ENCODE peak calls at places on chromosomes 2 and 18, in four cellular contexts. G, Y, L and Z are unnamed samples.
A peak's percentile ranks its signal among the peaks of the same experiment; 100 is the strongest.

GRCh38 chr2:127305985-127306585 is 12.1 kb upstream of the ERCC3 start:
- DNase-seq in G (no peak), Y (no peak), L (no peak), Z (no peak)

GRCh38 chr2:173205375-173205774 is 129.7 kb downstream of the MAP3K20 start:
- DNase-seq in G (no peak), Y (no peak), L (no peak), Z (no peak)

GRCh38 chr2:55856936-55857335 is 66.6 kb downstream of the EFEMP1 start:
- DNase-seq in G (no peak), Y (no peak), L (no peak), Z (no peak)

GRCh38 chr18:53838796-53839195 is 385.7 kb downstream of the MBD2 start:
- DNase-seq in G (no peak), Y (no peak), L (no peak), Z (no peak)

GRCh38 chr2:240856151-240856980 is 12.3 kb upstream of the AGXT start:
- DNase-seq in G (no peak), Y (peak; percentile 79), L (peak; percentile 87), Z (no peak)

GRCh38 chr18:54382733-54383252 is 25.1 kb downstream of the C18orf54 start:
- DNase-seq in G (no peak), Y (no peak), L (no peak), Z (no peak)

GRCh38 chr2:119190726-119191125 is 32.2 kb upstream of the C1QL2 start:
- DNase-seq in G (no peak), Y (no peak), L (no peak), Z (no peak)

GRCh38 chr2:216665240-216665639 is 30.1 kb downstream of the IGFBP5 start:
- DNase-seq in G (peak; percentile 47), Y (no peak), L (no peak), Z (no peak)

GRCh38 chr18:1014951-1015627 is 110.4 kb downstream of the ADCYAP1 start:
- DNase-seq in G (no peak), Y (no peak), L (no peak), Z (no peak)

GRCh38 chr2:43519711-43520221 is 76.1 kb downstream of the THADA start:
- DNase-seq in G (no peak), Y (no peak), L (no peak), Z (no peak)

GRCh38 chr2:137173514-137173913 is 408.2 kb downstream of the THSD7B start:
- DNase-seq in G (no peak), Y (no peak), L (peak; percentile 14), Z (peak; percentile 58)

GRCh38 chr18:23664674-23665073 is 2.0 kb upstream of the ANKRD29 start:
- DNase-seq in G (no peak), Y (no peak), L (no peak), Z (no peak)
- TF ChIP-seq TCF12 in G (no peak), Y (no peak), L (no peak), Z (no peak)

GRCh38 chr18:79589601-79590091 is 90.0 kb upstream of the CTDP1 start:
- DNase-seq in G (no peak), Y (no peak), L (no peak), Z (no peak)

GRCh38 chr18:79591040-79591308 is 88.6 kb upstream of the CTDP1 start:
- DNase-seq in G (no peak), Y (no peak), L (no peak), Z (no peak)

GRCh38 chr18:79588131-79588635 is 91.4 kb upstream of the CTDP1 start:
- DNase-seq in G (no peak), Y (peak; percentile 48), L (no peak), Z (no peak)

GRCh38 chr18:79588636-79589481 is 90.7 kb upstream of the CTDP1 start:
- DNase-seq in G (no peak), Y (peak; percentile 59), L (peak; percentile 47), Z (no peak)

GRCh38 chr18:79590191-79591039 is 89.2 kb upstream of the CTDP1 start:
- DNase-seq in G (no peak), Y (no peak), L (no peak), Z (no peak)
- TF ChIP-seq TCF12 in G (no peak), Y (no peak), L (no peak), Z (no peak)

GRCh38 chr2:147096671-147097070 is 748.2 kb upstream of the ACVR2A start:
- DNase-seq in G (no peak), Y (no peak), L (no peak), Z (no peak)
- TF ChIP-seq TCF12 in G (no peak), Y (no peak), L (no peak), Z (no peak)

DNA sequence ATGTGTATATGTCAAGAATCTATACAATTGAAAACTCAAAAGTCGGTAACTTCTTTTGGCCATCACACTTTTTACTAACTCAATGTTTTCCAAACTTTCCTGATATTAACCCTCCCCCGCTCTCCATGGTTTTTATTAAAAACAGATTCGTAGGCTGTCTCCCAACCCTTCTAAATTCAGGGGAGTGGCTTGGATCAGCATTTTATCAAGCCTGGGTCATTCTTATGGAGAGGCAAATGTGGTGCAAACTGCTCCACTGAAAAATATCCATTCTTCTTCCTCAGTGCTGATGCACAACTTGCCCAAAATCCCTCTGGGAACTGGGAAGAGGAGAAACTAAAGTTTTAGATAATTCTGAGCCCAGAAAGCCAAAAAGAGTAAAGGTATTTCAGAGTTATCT is 134.2 kb downstream of the RIF1 start:
- DNase-seq in G (no peak), Y (no peak), L (no peak), Z (no peak)
- TF ChIP-seq TCF12 in G (no peak), Y (no peak), L (no peak), Z (no peak)

DNA sequence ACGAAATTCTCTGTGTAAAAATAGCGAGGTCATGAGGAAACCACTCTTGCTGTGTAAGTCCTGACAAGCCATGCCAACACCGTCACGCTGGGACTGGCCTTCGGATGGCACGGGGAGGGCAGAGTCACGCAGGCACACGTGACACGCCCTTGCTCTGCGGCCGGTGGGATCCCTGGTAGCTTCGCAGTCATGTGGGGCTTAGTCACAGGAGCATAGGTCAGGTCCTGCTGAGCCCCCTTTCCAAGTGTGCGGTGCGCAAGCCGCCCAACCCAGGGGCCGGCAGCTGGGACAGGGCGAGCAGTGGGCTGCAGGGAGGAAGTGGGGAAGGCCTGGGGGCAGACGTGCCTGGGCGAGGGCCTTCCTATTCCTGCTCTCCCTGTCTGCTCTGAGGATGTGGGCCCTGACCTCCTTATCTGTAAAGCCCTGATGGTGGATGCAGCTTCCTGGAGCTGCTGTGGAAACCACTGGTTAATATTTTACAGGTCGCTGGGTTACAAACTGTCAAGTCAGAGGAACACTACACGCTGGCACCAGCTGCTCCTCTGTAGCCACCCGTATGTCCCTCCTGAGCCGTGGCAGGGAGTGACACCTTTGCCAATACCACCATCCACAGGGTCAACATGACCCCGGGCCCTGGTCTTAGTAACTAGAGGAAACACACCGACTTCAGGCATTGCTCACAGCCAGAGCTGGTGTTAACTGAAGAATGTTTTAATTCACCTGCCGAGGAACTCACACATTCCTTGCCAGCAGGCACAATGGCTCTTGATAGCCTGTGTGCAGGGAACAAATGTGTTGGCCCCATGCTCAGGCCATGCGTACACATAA is 17.8 kb downstream of the MBP start:
- DNase-seq in G (no peak), Y (peak; percentile 43), L (peak; percentile 93), Z (no peak)
- TF ChIP-seq TCF12 in G (no peak), Y (no peak), L (peak; percentile 65), Z (no peak)

GRCh38 chr2:73004466-73004865 is 67.0 kb downstream of the SFXN5 start:
- DNase-seq in G (no peak), Y (peak; percentile 45), L (no peak), Z (no peak)

GRCh38 chr2:73008261-73009159 is 63.0 kb downstream of the SFXN5 start:
- DNase-seq in G (no peak), Y (peak; percentile 38), L (no peak), Z (no peak)

GRCh38 chr2:73006969-73007710 is 64.4 kb downstream of the SFXN5 start:
- DNase-seq in G (no peak), Y (peak; percentile 31), L (no peak), Z (no peak)

GRCh38 chr2:73003027-73003426 is 68.5 kb downstream of the SFXN5 start:
- DNase-seq in G (no peak), Y (peak; percentile 20), L (no peak), Z (no peak)

DNA sequence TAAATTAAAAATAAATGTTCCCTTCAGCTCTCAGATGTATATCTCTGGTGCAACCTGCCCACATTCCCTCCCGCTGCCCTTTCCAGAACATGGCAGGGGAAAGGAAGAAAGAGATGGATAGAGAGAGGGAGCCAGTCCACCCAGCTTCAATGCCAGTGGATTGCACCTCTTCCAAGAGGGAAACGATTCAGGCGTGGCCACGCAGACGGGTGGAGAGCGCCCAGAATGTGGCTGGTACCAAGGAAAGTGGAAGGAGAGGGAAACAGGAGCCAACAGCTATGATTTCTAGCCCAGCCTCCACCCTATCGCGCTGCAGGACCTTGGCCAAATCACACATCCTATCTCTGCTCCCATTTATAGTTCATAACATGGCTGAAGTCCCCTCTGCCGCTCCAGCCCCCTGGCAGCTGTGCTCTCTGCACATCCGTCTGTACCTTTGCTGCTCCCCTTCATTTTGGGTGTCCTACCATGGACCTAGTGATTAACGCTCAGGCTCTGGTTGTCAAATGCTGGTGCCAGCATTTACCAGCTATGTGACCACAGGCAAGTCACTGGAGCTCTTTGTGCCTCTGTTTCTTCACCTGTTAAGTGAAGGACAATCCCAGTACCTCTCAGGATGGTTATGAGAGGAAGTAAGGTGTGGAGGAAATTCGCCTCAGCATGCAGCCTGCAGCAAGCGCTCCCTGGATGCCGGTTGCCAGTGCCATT is 66.5 kb downstream of the SFXN5 start:
- DNase-seq in G (no peak), Y (peak; percentile 40), L (no peak), Z (no peak)
- TF ChIP-seq TCF12 in G (no peak), Y (no peak), L (no peak), Z (no peak)

DNA sequence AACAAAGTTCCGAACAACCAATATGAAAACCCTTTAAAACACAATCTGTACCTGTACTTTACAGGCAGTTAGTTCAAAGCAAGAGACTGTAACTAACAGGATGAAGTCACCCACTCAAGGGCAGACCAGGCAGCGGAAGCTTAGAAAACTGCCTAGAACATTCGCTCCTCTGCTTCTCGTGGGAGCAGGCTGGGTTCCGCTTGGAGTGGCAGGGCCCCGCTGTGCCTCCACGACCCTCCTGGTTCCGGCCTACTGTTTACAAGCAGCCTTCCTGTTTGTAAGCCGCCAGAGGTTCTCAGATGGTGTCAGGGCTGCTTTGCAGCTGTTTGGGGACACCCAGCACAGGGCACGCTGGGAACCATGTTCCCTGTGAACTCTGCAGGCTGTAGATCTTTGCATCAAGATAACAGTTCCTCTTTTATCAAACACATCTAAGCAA is 31.3 kb downstream of the CIB4 start:
- DNase-seq in G (no peak), Y (peak; percentile 44), L (no peak), Z (no peak)
- TF ChIP-seq TCF12 in G (no peak), Y (no peak), L (no peak), Z (no peak)

DNA sequence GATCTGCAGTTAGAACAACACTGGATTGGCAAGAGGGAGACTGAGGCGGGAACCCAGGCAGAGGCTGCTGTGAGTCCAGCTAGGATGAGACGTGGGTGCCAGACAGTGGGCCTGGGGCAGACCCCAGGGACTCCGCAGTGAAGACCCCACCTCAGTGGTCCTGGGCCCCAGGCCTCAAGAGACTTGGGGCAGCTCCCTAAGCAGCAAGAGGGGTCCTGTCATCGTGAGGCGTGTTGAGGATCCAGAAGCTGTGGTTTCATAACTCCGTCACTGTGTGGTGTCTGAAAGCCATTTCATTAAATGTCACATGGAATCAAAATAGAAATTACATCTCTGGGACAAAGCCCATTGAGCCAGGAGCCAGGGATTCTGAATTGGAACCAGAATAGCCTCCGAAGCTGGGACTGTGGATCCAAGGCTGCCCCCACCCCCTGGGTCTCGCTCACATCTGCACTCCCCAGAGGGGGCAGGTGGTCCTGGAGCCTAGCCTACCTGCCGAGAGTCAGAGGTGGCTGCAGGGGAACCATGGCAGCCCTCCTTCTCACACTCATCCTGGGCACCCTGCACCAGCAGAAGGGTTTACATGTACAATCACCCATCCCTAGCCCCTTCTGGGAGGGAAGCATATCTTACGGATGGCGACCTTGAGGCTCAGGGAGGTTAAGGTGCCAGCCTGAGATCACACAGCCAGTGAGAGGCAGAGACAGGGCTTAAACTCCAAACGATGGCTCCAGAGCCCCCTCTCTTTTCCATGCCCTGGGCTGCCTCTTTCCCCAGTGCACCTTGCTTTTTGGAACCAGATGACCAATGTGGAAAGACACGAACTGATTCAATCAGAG is 23.2 kb downstream of the RRM2 start:
- DNase-seq in G (no peak), Y (no peak), L (no peak), Z (no peak)
- TF ChIP-seq TCF12 in G (no peak), Y (no peak), L (no peak), Z (no peak)